ENCODE peak calls at places on chromosome 2, in seven cellular contexts. One of them, this sample, is unnamed.

GRCh38 chr2:240595381-240596079 is 9.0 kb downstream of the CAPN10 start:
- DNase-seq in endodermal cell: peak; percentile 89
- DNase-seq in H9: peak; percentile 79
- DNase-seq in right cardiac atrium: peak; percentile 50
- DNase-seq in lung: no peak
- DNase-seq in tibial artery: peak; percentile 53
- DNase-seq in SK-N-SH: peak; percentile 76
- DNase-seq in this sample: no peak

GRCh38 chr2:200523604-200524003 is 2.4 kb upstream of the SGO2 start:
- DNase-seq in endodermal cell: no peak
- DNase-seq in H9: no peak
- DNase-seq in right cardiac atrium: no peak
- DNase-seq in lung: no peak
- DNase-seq in tibial artery: no peak
- DNase-seq in SK-N-SH: no peak
- DNase-seq in this sample: no peak

GRCh38 chr2:224069172-224069571 is 30.1 kb upstream of the SERPINE2 start:
- DNase-seq in endodermal cell: no peak
- DNase-seq in H9: no peak
- DNase-seq in right cardiac atrium: peak; percentile 81
- DNase-seq in lung: no peak
- DNase-seq in tibial artery: no peak
- DNase-seq in SK-N-SH: no peak
- DNase-seq in this sample: no peak

GRCh38 chr2:61535449-61535848 is 2.7 kb downstream of the XPO1 start:
- DNase-seq in endodermal cell: no peak
- DNase-seq in H9: no peak
- DNase-seq in right cardiac atrium: no peak
- DNase-seq in lung: no peak
- DNase-seq in tibial artery: no peak
- DNase-seq in SK-N-SH: no peak
- DNase-seq in this sample: no peak

GRCh38 chr2:15943378-15943851 is 3.1 kb downstream of the MYCN start:
- DNase-seq in endodermal cell: peak; percentile 87
- DNase-seq in H9: peak; percentile 63
- DNase-seq in right cardiac atrium: peak; percentile 74
- DNase-seq in lung: no peak
- DNase-seq in tibial artery: no peak
- DNase-seq in SK-N-SH: peak; percentile 94
- DNase-seq in this sample: no peak

GRCh38 chr2:676647-677055 is 555 bp downstream of the TMEM18 start:
- DNase-seq in endodermal cell: peak; percentile 100
- DNase-seq in H9: peak; percentile 98
- DNase-seq in right cardiac atrium: peak; percentile 100
- DNase-seq in lung: peak; percentile 99
- DNase-seq in tibial artery: peak; percentile 99
- DNase-seq in SK-N-SH: peak; percentile 99
- DNase-seq in this sample: peak; percentile 91

GRCh38 chr2:113240150-113240914 is 38.4 kb downstream of the PAX8 start:
- DNase-seq in endodermal cell: no peak
- DNase-seq in H9: no peak
- DNase-seq in right cardiac atrium: peak; percentile 96
- DNase-seq in lung: peak; percentile 76
- DNase-seq in tibial artery: peak; percentile 93
- DNase-seq in SK-N-SH: peak; percentile 89
- DNase-seq in this sample: peak; percentile 92

GRCh38 chr2:136235451-136236418 is 117.8 kb upstream of the CXCR4 start:
- DNase-seq in endodermal cell: no peak
- DNase-seq in H9: no peak
- DNase-seq in right cardiac atrium: no peak
- DNase-seq in lung: no peak
- DNase-seq in tibial artery: no peak
- DNase-seq in SK-N-SH: no peak
- DNase-seq in this sample: peak; percentile 45

GRCh38 chr2:8049851-8050571 is 631.8 kb upstream of the ID2 start:
- DNase-seq in endodermal cell: no peak
- DNase-seq in H9: no peak
- DNase-seq in right cardiac atrium: no peak
- DNase-seq in lung: no peak
- DNase-seq in tibial artery: no peak
- DNase-seq in SK-N-SH: no peak
- DNase-seq in this sample: peak; percentile 18

GRCh38 chr2:55120634-55121359 is 70.5 kb upstream of the RTN4 start:
- DNase-seq in endodermal cell: no peak
- DNase-seq in H9: no peak
- DNase-seq in right cardiac atrium: peak; percentile 86
- DNase-seq in lung: no peak
- DNase-seq in tibial artery: peak; percentile 78
- DNase-seq in SK-N-SH: no peak
- DNase-seq in this sample: no peak

GRCh38 chr2:74373189-74373588 is 6.9 kb downstream of the DCTN1 start:
- DNase-seq in endodermal cell: peak; percentile 64
- DNase-seq in H9: peak; percentile 53
- DNase-seq in right cardiac atrium: peak; percentile 75
- DNase-seq in lung: peak; percentile 70
- DNase-seq in tibial artery: no peak
- DNase-seq in SK-N-SH: no peak
- DNase-seq in this sample: no peak

GRCh38 chr2:218569038-218569431 is 396 bp downstream of the CNOT9 start:
- DNase-seq in endodermal cell: no peak
- DNase-seq in H9: no peak
- DNase-seq in right cardiac atrium: peak; percentile 74
- DNase-seq in lung: no peak
- DNase-seq in tibial artery: peak; percentile 69
- DNase-seq in SK-N-SH: peak; percentile 55
- DNase-seq in this sample: no peak

GRCh38 chr2:9631976-9632700 is 1.3 kb upstream of the YWHAQ start:
- DNase-seq in endodermal cell: peak; percentile 75
- DNase-seq in H9: peak; percentile 66
- DNase-seq in right cardiac atrium: no peak
- DNase-seq in lung: no peak
- DNase-seq in tibial artery: no peak
- DNase-seq in SK-N-SH: no peak
- DNase-seq in this sample: no peak

GRCh38 chr2:191846787-191847620 is at the start of gene CAVIN2:
- DNase-seq in endodermal cell: no peak
- DNase-seq in H9: no peak
- DNase-seq in right cardiac atrium: peak; percentile 84
- DNase-seq in lung: peak; percentile 85
- DNase-seq in tibial artery: peak; percentile 75
- DNase-seq in SK-N-SH: no peak
- DNase-seq in this sample: peak; percentile 65

GRCh38 chr2:73008261-73009159 is 63.0 kb downstream of the SFXN5 start:
- DNase-seq in endodermal cell: peak; percentile 34
- DNase-seq in H9: no peak
- DNase-seq in right cardiac atrium: no peak
- DNase-seq in lung: no peak
- DNase-seq in tibial artery: peak; percentile 15
- DNase-seq in SK-N-SH: no peak
- DNase-seq in this sample: no peak

GRCh38 chr2:232486558-232487384 is 863 bp downstream of the ECEL1 start:
- DNase-seq in endodermal cell: peak; percentile 72
- DNase-seq in H9: peak; percentile 49
- DNase-seq in right cardiac atrium: peak; percentile 33
- DNase-seq in lung: no peak
- DNase-seq in tibial artery: peak; percentile 52
- DNase-seq in SK-N-SH: peak; percentile 42
- DNase-seq in this sample: no peak

GRCh38 chr2:240593703-240594451 is 7.3 kb downstream of the CAPN10 start:
- DNase-seq in endodermal cell: no peak
- DNase-seq in H9: no peak
- DNase-seq in right cardiac atrium: peak; percentile 79
- DNase-seq in lung: no peak
- DNase-seq in tibial artery: peak; percentile 63
- DNase-seq in SK-N-SH: no peak
- DNase-seq in this sample: no peak

GRCh38 chr2:10017313-10017941 is 25.9 kb upstream of the KLF11 start:
- DNase-seq in endodermal cell: no peak
- DNase-seq in H9: no peak
- DNase-seq in right cardiac atrium: no peak
- DNase-seq in lung: no peak
- DNase-seq in tibial artery: peak; percentile 13
- DNase-seq in SK-N-SH: no peak
- DNase-seq in this sample: no peak

GRCh38 chr2:33497177-33497787 is 20.8 kb downstream of the RASGRP3 start:
- DNase-seq in endodermal cell: no peak
- DNase-seq in H9: no peak
- DNase-seq in right cardiac atrium: no peak
- DNase-seq in lung: no peak
- DNase-seq in tibial artery: no peak
- DNase-seq in SK-N-SH: no peak
- DNase-seq in this sample: no peak

GRCh38 chr2:240506406-240507059 is 51.3 kb downstream of the ANKMY1 start:
- DNase-seq in endodermal cell: peak; percentile 29
- DNase-seq in H9: peak; percentile 15
- DNase-seq in right cardiac atrium: no peak
- DNase-seq in lung: peak; percentile 22
- DNase-seq in tibial artery: no peak
- DNase-seq in SK-N-SH: peak; percentile 13
- DNase-seq in this sample: no peak

GRCh38 chr2:115596659-115597375 is 1154.4 kb downstream of the DPP10 start:
- DNase-seq in endodermal cell: peak; percentile 57
- DNase-seq in H9: peak; percentile 38
- DNase-seq in right cardiac atrium: no peak
- DNase-seq in lung: no peak
- DNase-seq in tibial artery: no peak
- DNase-seq in SK-N-SH: no peak
- DNase-seq in this sample: no peak

GRCh38 chr2:15458277-15458676 is 102.9 kb downstream of the NBAS start:
- DNase-seq in endodermal cell: no peak
- DNase-seq in H9: no peak
- DNase-seq in right cardiac atrium: no peak
- DNase-seq in lung: no peak
- DNase-seq in tibial artery: no peak
- DNase-seq in SK-N-SH: no peak
- DNase-seq in this sample: no peak

GRCh38 chr2:127695491-127696472 is 5.5 kb upstream of the SFT2D3 start:
- DNase-seq in endodermal cell: peak; percentile 92
- DNase-seq in H9: peak; percentile 79
- DNase-seq in right cardiac atrium: peak; percentile 77
- DNase-seq in lung: peak; percentile 59
- DNase-seq in tibial artery: peak; percentile 89
- DNase-seq in SK-N-SH: peak; percentile 90
- DNase-seq in this sample: no peak

GRCh38 chr2:148654414-148654813 is 9.9 kb downstream of the EPC2 start:
- DNase-seq in endodermal cell: no peak
- DNase-seq in H9: no peak
- DNase-seq in right cardiac atrium: no peak
- DNase-seq in lung: no peak
- DNase-seq in tibial artery: no peak
- DNase-seq in SK-N-SH: no peak
- DNase-seq in this sample: no peak

GRCh38 chr2:146079216-146079615 is 1559.3 kb upstream of the ZEB2 start:
- DNase-seq in endodermal cell: no peak
- DNase-seq in H9: no peak
- DNase-seq in right cardiac atrium: no peak
- DNase-seq in lung: no peak
- DNase-seq in tibial artery: no peak
- DNase-seq in SK-N-SH: no peak
- DNase-seq in this sample: no peak

GRCh38 chr2:36441065-36441625 is 85.6 kb downstream of the CRIM1 start:
- DNase-seq in endodermal cell: no peak
- DNase-seq in H9: no peak
- DNase-seq in right cardiac atrium: no peak
- DNase-seq in lung: no peak
- DNase-seq in tibial artery: no peak
- DNase-seq in SK-N-SH: no peak
- DNase-seq in this sample: no peak
- H3K27ac ChIP-seq in endodermal cell: no peak overlapping the region
- H3K27ac ChIP-seq in H9: no peak overlapping the region
- H3K27ac ChIP-seq in right cardiac atrium: no peak overlapping the region
- H3K27ac ChIP-seq in lung: no peak overlapping the region
- H3K27ac ChIP-seq in tibial artery: peak overlapping the region; percentile 83
- H3K27ac ChIP-seq in SK-N-SH: no peak overlapping the region
- H3K27ac ChIP-seq in this sample: no peak overlapping the region

DNA sequence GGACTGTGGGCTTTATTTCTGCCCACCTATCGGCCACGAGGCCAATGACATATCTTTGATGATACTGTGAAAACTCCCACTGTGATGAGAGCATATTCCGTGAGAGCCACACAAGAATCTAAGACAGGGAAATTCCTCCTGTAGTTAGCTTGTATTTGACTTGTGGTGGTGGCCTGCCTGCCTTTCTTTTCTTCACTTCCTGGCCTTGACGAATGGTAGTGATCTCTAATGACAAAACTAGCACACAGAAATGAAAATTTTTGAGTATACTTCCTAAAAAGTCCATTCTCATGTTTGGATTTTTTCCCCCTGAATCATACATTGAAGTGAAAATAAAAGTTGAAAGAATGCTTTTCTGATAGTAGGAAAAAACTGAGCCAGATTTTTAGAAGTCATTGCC is 94.4 kb downstream of the MGAT5 start:
- DNase-seq in endodermal cell: no peak
- DNase-seq in H9: no peak
- DNase-seq in right cardiac atrium: no peak
- DNase-seq in lung: no peak
- DNase-seq in tibial artery: no peak
- DNase-seq in SK-N-SH: no peak
- DNase-seq in this sample: no peak
- H3K27ac ChIP-seq in endodermal cell: no peak overlapping the region
- H3K27ac ChIP-seq in H9: no peak overlapping the region
- H3K27ac ChIP-seq in right cardiac atrium: no peak overlapping the region
- H3K27ac ChIP-seq in lung: no peak overlapping the region
- H3K27ac ChIP-seq in tibial artery: peak overlapping the region; percentile 52
- H3K27ac ChIP-seq in SK-N-SH: peak overlapping the region; percentile 92
- H3K27ac ChIP-seq in this sample: no peak overlapping the region

DNA sequence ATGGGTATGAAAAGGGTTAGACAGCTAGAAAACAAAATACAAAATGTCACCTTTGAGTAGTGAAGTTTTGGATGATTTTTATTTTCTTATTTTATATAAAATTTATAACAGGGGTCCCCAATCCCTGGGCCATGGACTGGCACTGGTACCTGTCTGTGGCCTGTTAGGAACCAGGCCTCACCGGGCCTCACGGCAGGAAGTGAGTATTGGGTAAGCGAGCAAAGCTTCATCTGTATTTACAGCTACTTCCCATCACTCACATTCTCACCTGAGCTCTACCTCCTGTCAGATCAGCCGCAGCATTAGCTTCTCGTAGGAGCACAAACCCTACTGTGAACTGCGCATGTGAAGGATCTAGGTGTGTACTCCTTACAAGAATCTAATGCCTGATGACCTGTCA is 202.8 kb upstream of the TWIST2 start:
- DNase-seq in endodermal cell: no peak
- DNase-seq in H9: no peak
- DNase-seq in right cardiac atrium: no peak
- DNase-seq in lung: no peak
- DNase-seq in tibial artery: no peak
- DNase-seq in SK-N-SH: no peak
- DNase-seq in this sample: no peak
- H3K27ac ChIP-seq in endodermal cell: no peak overlapping the region
- H3K27ac ChIP-seq in H9: no peak overlapping the region
- H3K27ac ChIP-seq in right cardiac atrium: no peak overlapping the region
- H3K27ac ChIP-seq in lung: no peak overlapping the region
- H3K27ac ChIP-seq in tibial artery: no peak overlapping the region
- H3K27ac ChIP-seq in SK-N-SH: peak overlapping the region; percentile 71
- H3K27ac ChIP-seq in this sample: peak overlapping the region; percentile 60

GRCh38 chr2:216690451-216691209 is 4.7 kb downstream of the IGFBP5 start:
- DNase-seq in endodermal cell: no peak
- DNase-seq in H9: no peak
- DNase-seq in right cardiac atrium: peak; percentile 86
- DNase-seq in lung: no peak
- DNase-seq in tibial artery: peak; percentile 93
- DNase-seq in SK-N-SH: no peak
- DNase-seq in this sample: no peak
- H3K27ac ChIP-seq in endodermal cell: peak overlapping the region; percentile 83
- H3K27ac ChIP-seq in H9: no peak overlapping the region
- H3K27ac ChIP-seq in right cardiac atrium: peak overlapping the region; percentile 94
- H3K27ac ChIP-seq in lung: peak overlapping the region; percentile 73
- H3K27ac ChIP-seq in tibial artery: peak overlapping the region; percentile 88
- H3K27ac ChIP-seq in SK-N-SH: peak overlapping the region; percentile 72
- H3K27ac ChIP-seq in this sample: no peak overlapping the region